ENCODE peak calls at places on chromosomes 2 and 18, in five cellular contexts. U is ascending aorta, Z is HepG2, E is HL-60, Y is astrocyte of the spinal cord. A is an unnamed sample.

GRCh38 chr2:172329404-172330059 is 97.9 kb upstream of the ITGA6 start:
- DNase-seq in E (no peak), Z (no peak), U (no peak), Y (no peak), A (peak; percentile 63)

GRCh38 chr2:186554850-186555785 is 34.7 kb upstream of the ITGAV start:
- DNase-seq in Z (no peak), Y (no peak), U (no peak), E (no peak), A (no peak)

GRCh38 chr18:63137999-63138448 is 181.5 kb downstream of the BCL2 start:
- DNase-seq in Z (no peak), E (no peak), U (no peak), Y (no peak), A (no peak)

GRCh38 chr2:128545085-128545484 is 226.4 kb upstream of the HS6ST1 start:
- DNase-seq in U (peak; percentile 51), E (no peak), Y (no peak), Z (no peak), A (no peak)

GRCh38 chr2:170024721-170025120 is 153.2 kb upstream of the MYO3B start:
- DNase-seq in Z (no peak), U (no peak), Y (no peak), E (no peak), A (no peak)

GRCh38 chr18:2881088-2881487 is 34.3 kb downstream of the EMILIN2 start:
- DNase-seq in E (no peak), Z (no peak), Y (no peak), U (no peak), A (no peak)

GRCh38 chr2:17362956-17363355 is 155.3 kb downstream of the RAD51AP2 start:
- DNase-seq in Y (no peak), E (no peak), Z (no peak), U (no peak), A (no peak)

GRCh38 chr2:146579154-146579930 is 1265.5 kb upstream of the ACVR2A start:
- DNase-seq in Z (peak; percentile 44), Y (peak; percentile 68), E (no peak), U (no peak), A (no peak)

GRCh38 chr2:217899231-217900009 is 103.4 kb downstream of the TNS1 start:
- DNase-seq in U (peak; percentile 93), Z (peak; percentile 86), Y (peak; percentile 67), E (peak; percentile 30), A (no peak)

GRCh38 chr2:134736167-134736885 is 17.5 kb upstream of the TMEM163 start:
- DNase-seq in Z (no peak), U (no peak), E (no peak), Y (peak; percentile 58), A (no peak)

GRCh38 chr2:85662899-85663683 is 4.9 kb downstream of the SFTPB start:
- DNase-seq in E (no peak), U (peak; percentile 82), Y (peak; percentile 89), Z (peak; percentile 15), A (no peak)

GRCh38 chr2:173467751-173468150 is 113.1 kb downstream of the CDCA7 start:
- DNase-seq in Y (no peak), E (no peak), U (no peak), Z (no peak), A (no peak)

GRCh38 chr2:120889936-120890335 is 154.3 kb downstream of the GLI2 start:
- DNase-seq in E (no peak), Z (no peak), Y (no peak), U (no peak), A (no peak)

GRCh38 chr2:120890566-120891360 is 155.1 kb downstream of the GLI2 start:
- DNase-seq in U (no peak), E (no peak), Z (no peak), Y (no peak), A (no peak)

GRCh38 chr2:120893874-120894584 is 158.4 kb downstream of the GLI2 start:
- DNase-seq in Y (no peak), E (no peak), U (no peak), Z (no peak), A (no peak)

GRCh38 chr2:120892967-120893667 is 157.4 kb downstream of the GLI2 start:
- DNase-seq in Z (no peak), E (no peak), Y (peak; percentile 62), U (no peak), A (no peak)

GRCh38 chr2:120892271-120892966 is 156.8 kb downstream of the GLI2 start:
- DNase-seq in Y (no peak), U (no peak), Z (no peak), E (no peak), A (no peak)
- H3K4me3 ChIP-seq in Y (no peak overlapping the region), U (no peak overlapping the region), Z (no peak overlapping the region), E (no peak overlapping the region), A (no peak overlapping the region)

DNA sequence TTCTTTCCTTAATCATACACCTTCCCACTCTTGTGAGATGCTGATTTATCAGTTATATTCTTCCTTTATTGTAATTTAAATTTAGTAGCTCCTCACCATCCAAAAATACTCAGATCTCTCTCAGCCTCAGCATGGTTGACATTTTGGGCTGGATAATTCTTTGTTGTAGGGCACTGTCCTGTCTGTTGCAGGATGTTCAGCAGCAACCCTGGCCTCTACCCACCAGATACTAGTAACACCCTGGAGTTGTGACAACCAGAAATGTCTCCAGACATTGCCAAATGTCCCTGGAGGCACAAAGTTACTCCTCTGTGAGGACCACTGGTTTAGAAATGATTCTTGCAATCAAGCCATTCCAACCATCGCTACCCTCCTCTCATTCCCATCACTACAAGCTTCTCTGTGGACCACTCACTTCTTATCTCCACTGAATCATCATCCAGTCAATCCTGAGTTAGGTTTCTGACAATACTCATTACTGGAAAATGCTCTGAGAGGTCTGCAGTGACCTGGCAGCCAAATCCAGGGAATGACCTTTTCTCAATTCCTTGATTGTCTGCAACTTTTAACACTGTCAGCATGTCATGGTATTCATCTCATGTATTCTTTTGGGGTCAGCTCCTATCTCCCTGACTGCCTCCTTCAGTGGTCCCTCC is 43.3 kb downstream of the OSBPL6 start:
- DNase-seq in E (no peak), U (no peak), Z (no peak), Y (no peak), A (no peak)
- H3K4me3 ChIP-seq in E (no peak overlapping the region), U (no peak overlapping the region), Z (no peak overlapping the region), Y (no peak overlapping the region), A (no peak overlapping the region)

DNA sequence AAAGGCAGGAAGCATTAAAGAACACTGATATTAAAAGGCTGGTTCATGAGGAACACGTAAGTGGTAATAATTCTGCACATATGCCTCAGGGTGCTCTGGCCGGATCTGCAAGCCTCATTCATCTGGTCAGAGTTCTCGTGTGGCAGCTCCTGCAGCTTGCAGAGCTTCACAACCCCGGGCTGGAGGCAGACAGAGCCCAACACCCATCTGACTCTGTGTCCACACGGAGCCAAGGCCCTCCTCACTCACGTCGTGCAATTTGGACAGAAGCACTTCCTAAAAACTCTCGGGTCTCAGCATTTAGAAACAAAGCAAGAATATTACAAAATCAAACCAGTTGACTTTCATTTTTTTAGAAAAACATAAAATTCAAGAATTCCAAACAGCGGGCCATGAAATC is 204.2 kb downstream of the CTIF start:
- DNase-seq in Y (peak; percentile 72), E (peak; percentile 24), U (peak; percentile 84), Z (no peak), A (peak; percentile 17)
- H3K4me3 ChIP-seq in Y (no peak overlapping the region), E (no peak overlapping the region), U (peak overlapping the region; percentile 29), Z (no peak overlapping the region), A (no peak overlapping the region)

GRCh38 chr2:65383571-65384488 is 48.6 kb downstream of the SPRED2 start:
- DNase-seq in E (no peak), U (no peak), Y (no peak), Z (no peak), A (no peak)

GRCh38 chr2:65380243-65380642 is 52.2 kb downstream of the SPRED2 start:
- DNase-seq in Z (no peak), U (no peak), E (no peak), Y (no peak), A (no peak)

GRCh38 chr2:65381607-65382032 is 50.8 kb downstream of the SPRED2 start:
- DNase-seq in U (no peak), Y (no peak), E (no peak), Z (no peak), A (no peak)

GRCh38 chr2:65382323-65382722 is 50.1 kb downstream of the SPRED2 start:
- DNase-seq in Z (no peak), Y (no peak), U (no peak), E (no peak), A (no peak)

DNA sequence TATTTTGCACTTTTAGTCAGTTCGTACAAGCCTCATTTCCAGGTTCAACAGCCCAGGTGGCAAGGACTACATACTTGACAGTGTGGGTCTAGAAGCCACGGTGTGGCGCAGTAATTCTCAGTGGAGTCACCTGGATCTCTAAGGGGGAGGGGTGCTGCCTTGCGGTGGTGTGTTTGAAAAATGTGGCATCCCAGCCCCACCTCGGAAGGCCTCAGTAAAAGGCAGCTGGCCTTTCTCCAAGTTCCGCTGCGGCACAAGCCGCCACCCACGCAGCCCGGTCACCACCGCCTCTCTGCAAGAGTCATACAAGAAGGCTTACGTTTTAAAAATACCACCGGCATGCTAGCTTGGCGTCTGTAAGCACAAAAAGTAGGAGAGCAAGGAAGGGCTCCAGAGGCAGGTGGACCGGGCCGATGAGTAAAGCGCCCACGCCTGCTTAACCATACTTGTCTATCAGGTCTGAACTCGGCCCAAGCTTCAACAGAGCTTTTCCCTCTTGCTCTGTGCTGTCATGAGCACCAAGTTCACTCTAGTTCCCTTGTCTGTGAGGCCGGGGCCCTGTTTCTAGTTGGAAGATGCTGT is 49.5 kb downstream of the SPRED2 start:
- DNase-seq in Z (peak; percentile 86), Y (peak; percentile 94), U (peak; percentile 91), E (peak; percentile 87), A (peak; percentile 69)
- H3K4me3 ChIP-seq in Z (no peak overlapping the region), Y (no peak overlapping the region), U (peak overlapping the region; percentile 40), E (no peak overlapping the region), A (no peak overlapping the region)

GRCh38 chr2:74502720-74503505 is 3.5 kb upstream of the LBX2 start:
- DNase-seq in U (peak; percentile 89), E (no peak), Y (peak; percentile 83), Z (peak; percentile 63), A (peak; percentile 91)
- H3K4me3 ChIP-seq in U (peak overlapping the region; percentile 68), E (peak overlapping the region; percentile 27), Y (peak overlapping the region; percentile 42), Z (peak overlapping the region; percentile 82), A (peak overlapping the region; percentile 37)

DNA sequence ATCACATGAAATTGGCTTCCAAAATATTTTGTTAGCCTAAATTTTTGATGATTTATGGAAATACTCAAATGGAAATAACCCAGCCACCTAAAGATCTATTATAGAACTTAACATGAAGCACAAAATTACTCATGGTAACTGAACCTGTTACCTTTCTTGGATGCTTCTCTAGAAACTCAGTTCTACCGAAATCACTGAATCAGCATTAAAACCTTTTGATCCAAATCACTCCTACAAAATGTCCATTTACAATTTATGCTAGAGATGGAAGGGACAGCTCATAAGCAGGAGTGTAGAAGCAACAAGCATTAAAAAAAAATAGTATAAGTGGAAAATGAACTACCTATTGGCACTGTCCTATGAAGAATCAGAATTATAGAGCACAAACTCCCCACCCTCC is 2.1 kb downstream of the PRPF40A start:
- DNase-seq in Z (no peak), U (no peak), Y (no peak), E (no peak), A (no peak)
- H3K4me3 ChIP-seq in Z (no peak overlapping the region), U (no peak overlapping the region), Y (no peak overlapping the region), E (peak overlapping the region; percentile 2), A (no peak overlapping the region)

GRCh38 chr2:63755980-63756379 is 85.7 kb upstream of the UGP2 start:
- DNase-seq in U (no peak), E (no peak), Y (peak; percentile 57), Z (no peak), A (no peak)
- H3K4me3 ChIP-seq in U (no peak overlapping the region), E (no peak overlapping the region), Y (no peak overlapping the region), Z (no peak overlapping the region), A (no peak overlapping the region)